ENCODE peak calls at places on chromosomes 16 and 17, in five cellular contexts. One of them, this sample, is unnamed. For H3K27me3, the result is how much of the 10 kb centered on the place peaks cover.

GRCh38 chr17:82098939-82099765 is 1.1 kb upstream of the FASN start:
- DNase-seq in tibial artery: no peak
- DNase-seq in GM23338: peak
- DNase-seq in psoas muscle: peak
- DNase-seq in endothelial cell of umbilical vein: no peak
- DNase-seq in this sample: no peak

GRCh38 chr16:54632322-54632721 is 298.3 kb upstream of the IRX5 start:
- DNase-seq in tibial artery: no peak
- DNase-seq in GM23338: no peak
- DNase-seq in psoas muscle: no peak
- DNase-seq in endothelial cell of umbilical vein: no peak
- DNase-seq in this sample: no peak

GRCh38 chr16:35516551-35516950 is 2057.1 kb downstream of the TP53TG3F start:
- DNase-seq in tibial artery: no peak
- DNase-seq in GM23338: no peak
- DNase-seq in psoas muscle: no peak
- DNase-seq in endothelial cell of umbilical vein: no peak
- DNase-seq in this sample: no peak

GRCh38 chr16:21684199-21684598 is 20.4 kb downstream of the OTOA start:
- DNase-seq in tibial artery: no peak
- DNase-seq in GM23338: peak
- DNase-seq in psoas muscle: no peak
- DNase-seq in endothelial cell of umbilical vein: no peak
- DNase-seq in this sample: no peak

GRCh38 chr16:55700961-55701360 is 45.2 kb downstream of the SLC6A2 start:
- DNase-seq in tibial artery: no peak
- DNase-seq in GM23338: no peak
- DNase-seq in psoas muscle: no peak
- DNase-seq in endothelial cell of umbilical vein: no peak
- DNase-seq in this sample: no peak

GRCh38 chr16:89117239-89117974 is 23.8 kb downstream of the ACSF3 start:
- DNase-seq in tibial artery: peak
- DNase-seq in GM23338: no peak
- DNase-seq in psoas muscle: no peak
- DNase-seq in endothelial cell of umbilical vein: no peak
- DNase-seq in this sample: no peak

GRCh38 chr17:75308732-75309629 is 19.7 kb upstream of the SLC25A19 start:
- DNase-seq in tibial artery: no peak
- DNase-seq in GM23338: no peak
- DNase-seq in psoas muscle: no peak
- DNase-seq in endothelial cell of umbilical vein: no peak
- DNase-seq in this sample: no peak

GRCh38 chr17:10316986-10317834 is 55.6 kb downstream of the MYH13 start:
- DNase-seq in tibial artery: no peak
- DNase-seq in GM23338: peak
- DNase-seq in psoas muscle: peak
- DNase-seq in endothelial cell of umbilical vein: no peak
- DNase-seq in this sample: peak

GRCh38 chr17:76918811-76919210 is 50.6 kb downstream of the MGAT5B start:
- DNase-seq in tibial artery: no peak
- DNase-seq in GM23338: no peak
- DNase-seq in psoas muscle: no peak
- DNase-seq in endothelial cell of umbilical vein: no peak
- DNase-seq in this sample: no peak

GRCh38 chr17:10879110-10879509 is 41.2 kb upstream of the PIRT start:
- DNase-seq in tibial artery: no peak
- DNase-seq in GM23338: peak
- DNase-seq in psoas muscle: peak
- DNase-seq in endothelial cell of umbilical vein: no peak
- DNase-seq in this sample: no peak

GRCh38 chr16:3814755-3815154 is 65.8 kb downstream of the CREBBP start:
- DNase-seq in tibial artery: no peak
- DNase-seq in GM23338: no peak
- DNase-seq in psoas muscle: no peak
- DNase-seq in endothelial cell of umbilical vein: no peak
- DNase-seq in this sample: no peak

GRCh38 chr16:81885976-81886586 is 107.0 kb downstream of the PLCG2 start:
- DNase-seq in tibial artery: no peak
- DNase-seq in GM23338: peak
- DNase-seq in psoas muscle: no peak
- DNase-seq in endothelial cell of umbilical vein: peak
- DNase-seq in this sample: peak

GRCh38 chr17:20122236-20122879 is 113.2 kb downstream of the SPECC1 start:
- DNase-seq in tibial artery: no peak
- DNase-seq in GM23338: no peak
- DNase-seq in psoas muscle: no peak
- DNase-seq in endothelial cell of umbilical vein: no peak
- DNase-seq in this sample: no peak

GRCh38 chr17:4187076-4187475 is 44.1 kb downstream of the CYB5D2 start:
- DNase-seq in tibial artery: no peak
- DNase-seq in GM23338: peak
- DNase-seq in psoas muscle: no peak
- DNase-seq in endothelial cell of umbilical vein: no peak
- DNase-seq in this sample: no peak

GRCh38 chr17:13581925-13582324 is 19.8 kb downstream of the HS3ST3A1 start:
- DNase-seq in tibial artery: no peak
- DNase-seq in GM23338: no peak
- DNase-seq in psoas muscle: no peak
- DNase-seq in endothelial cell of umbilical vein: no peak
- DNase-seq in this sample: no peak

GRCh38 chr16:58499615-58500328 is at the start of gene NDRG4:
- DNase-seq in tibial artery: peak
- DNase-seq in GM23338: peak
- DNase-seq in psoas muscle: no peak
- DNase-seq in endothelial cell of umbilical vein: peak
- DNase-seq in this sample: peak

GRCh38 chr17:36089888-36090836 is at the start of gene CCL3:
- DNase-seq in tibial artery: no peak
- DNase-seq in GM23338: no peak
- DNase-seq in psoas muscle: peak
- DNase-seq in endothelial cell of umbilical vein: no peak
- DNase-seq in this sample: no peak

GRCh38 chr17:16915752-16916556 is 56.0 kb downstream of the TNFRSF13B start:
- DNase-seq in tibial artery: peak
- DNase-seq in GM23338: peak
- DNase-seq in psoas muscle: no peak
- DNase-seq in endothelial cell of umbilical vein: peak
- DNase-seq in this sample: peak

GRCh38 chr17:12789075-12789975 is at the start of gene ARHGAP44:
- DNase-seq in tibial artery: peak
- DNase-seq in GM23338: peak
- DNase-seq in psoas muscle: peak
- DNase-seq in endothelial cell of umbilical vein: peak
- DNase-seq in this sample: peak

GRCh38 chr16:2152695-2153506 is 2.7 kb upstream of the TRAF7 start:
- DNase-seq in tibial artery: no peak
- DNase-seq in GM23338: peak
- DNase-seq in psoas muscle: no peak
- DNase-seq in endothelial cell of umbilical vein: no peak
- DNase-seq in this sample: no peak

GRCh38 chr17:32319548-32319905 is 22.4 kb downstream of the C17orf75 start:
- DNase-seq in tibial artery: peak
- DNase-seq in GM23338: peak
- DNase-seq in psoas muscle: peak
- DNase-seq in endothelial cell of umbilical vein: peak
- DNase-seq in this sample: peak

GRCh38 chr17:70609566-70609965 is 440.2 kb downstream of the KCNJ2 start:
- DNase-seq in tibial artery: no peak
- DNase-seq in GM23338: no peak
- DNase-seq in psoas muscle: no peak
- DNase-seq in endothelial cell of umbilical vein: no peak
- DNase-seq in this sample: no peak

GRCh38 chr16:74740795-74741304 is 33.8 kb downstream of the FA2H start:
- DNase-seq in tibial artery: no peak
- DNase-seq in GM23338: no peak
- DNase-seq in psoas muscle: peak
- DNase-seq in endothelial cell of umbilical vein: no peak
- DNase-seq in this sample: no peak

GRCh38 chr16:5541356-5541755 is 443.8 kb upstream of the EEF2KMT start:
- DNase-seq in tibial artery: no peak
- DNase-seq in GM23338: peak
- DNase-seq in psoas muscle: no peak
- DNase-seq in endothelial cell of umbilical vein: no peak
- DNase-seq in this sample: no peak

GRCh38 chr17:30211371-30211770 is 24.1 kb downstream of the SLC6A4 start:
- DNase-seq in tibial artery: no peak
- DNase-seq in GM23338: no peak
- DNase-seq in psoas muscle: no peak
- DNase-seq in endothelial cell of umbilical vein: no peak
- DNase-seq in this sample: no peak

GRCh38 chr16:87958632-87959031 is 7.4 kb downstream of the BANP start:
- DNase-seq in tibial artery: no peak
- DNase-seq in GM23338: no peak
- DNase-seq in psoas muscle: no peak
- DNase-seq in endothelial cell of umbilical vein: no peak
- DNase-seq in this sample: no peak

GRCh38 chr16:87957296-87958069 is 6.2 kb downstream of the BANP start:
- DNase-seq in tibial artery: no peak
- DNase-seq in GM23338: no peak
- DNase-seq in psoas muscle: no peak
- DNase-seq in endothelial cell of umbilical vein: no peak
- DNase-seq in this sample: no peak

GRCh38 chr16:87955302-87956168 is 4.3 kb downstream of the BANP start:
- DNase-seq in tibial artery: no peak
- DNase-seq in GM23338: no peak
- DNase-seq in psoas muscle: no peak
- DNase-seq in endothelial cell of umbilical vein: no peak
- DNase-seq in this sample: peak

GRCh38 chr16:87956169-87956770 is 5.0 kb downstream of the BANP start:
- DNase-seq in tibial artery: peak
- DNase-seq in GM23338: peak
- DNase-seq in psoas muscle: no peak
- DNase-seq in endothelial cell of umbilical vein: peak
- DNase-seq in this sample: peak

DNA sequence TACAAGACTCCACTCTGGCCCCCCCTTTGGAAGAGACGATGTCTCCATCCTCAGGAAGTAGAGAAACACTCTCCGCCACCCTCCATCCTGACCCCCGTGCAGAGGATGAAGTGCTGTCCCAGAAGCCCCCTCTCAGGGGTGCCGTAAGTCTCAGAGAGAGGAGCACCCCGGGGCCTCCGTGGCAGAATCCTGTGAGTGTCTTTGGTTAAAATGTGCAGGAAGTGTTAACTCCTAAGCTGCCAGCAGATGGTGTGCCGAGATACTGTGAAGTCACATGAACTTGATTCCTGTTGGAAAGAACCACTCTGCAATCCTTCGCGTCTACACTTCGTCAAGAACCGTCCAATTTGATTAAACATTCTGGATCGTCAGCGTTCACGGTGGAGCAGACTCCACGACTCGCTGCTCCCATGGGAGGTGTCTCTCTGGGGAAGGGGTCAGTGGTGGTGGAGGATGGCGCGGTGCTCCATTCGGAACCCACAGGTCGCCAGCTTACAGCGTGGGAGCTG is 5.6 kb downstream of the BANP start:
- DNase-seq in tibial artery: no peak
- DNase-seq in GM23338: peak
- DNase-seq in psoas muscle: no peak
- DNase-seq in endothelial cell of umbilical vein: peak
- DNase-seq in this sample: peak
- TF ChIP-seq CTCF in tibial artery: no peak
- TF ChIP-seq CTCF in GM23338: peak
- TF ChIP-seq CTCF in psoas muscle: no peak
- TF ChIP-seq CTCF in endothelial cell of umbilical vein: peak
- TF ChIP-seq CTCF in this sample: peak

DNA sequence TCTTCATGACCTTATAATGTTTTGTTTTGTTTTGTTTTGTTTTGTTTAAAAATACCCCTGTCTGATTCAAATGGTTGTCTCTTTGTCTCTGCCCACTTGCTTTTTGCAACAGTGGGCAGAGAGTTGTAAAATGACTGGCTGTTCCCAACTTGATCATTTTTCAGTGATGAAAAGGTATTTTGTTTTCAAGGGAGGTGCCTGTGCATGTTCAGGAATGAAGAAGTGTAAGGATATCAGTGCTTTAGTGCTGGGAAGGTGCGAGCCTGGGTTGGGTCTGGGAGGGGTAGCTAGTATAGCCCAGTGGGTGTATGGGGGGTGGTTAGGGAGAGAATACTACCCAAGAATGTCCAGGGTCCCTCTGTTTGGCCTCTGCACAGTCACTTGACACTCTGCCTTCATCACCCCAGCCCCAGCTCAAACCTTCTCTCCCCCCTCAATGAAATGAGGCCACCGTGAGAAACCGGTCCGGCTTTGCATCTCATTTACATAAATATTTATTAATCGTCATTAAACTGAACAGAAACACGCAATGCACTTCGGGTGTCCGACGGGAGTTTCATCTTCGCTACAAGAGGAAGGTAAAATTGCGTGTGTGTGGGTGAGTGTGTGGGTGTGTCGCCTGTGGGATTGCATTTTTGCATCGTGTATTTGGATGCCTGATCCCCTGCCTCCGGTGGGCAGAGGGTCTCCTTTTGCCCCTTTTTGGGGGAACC is 4.3 kb downstream of the NEUROD2 start:
- DNase-seq in tibial artery: no peak
- DNase-seq in GM23338: no peak
- DNase-seq in psoas muscle: no peak
- DNase-seq in endothelial cell of umbilical vein: no peak
- DNase-seq in this sample: no peak
- H3K27me3 ChIP-seq in tibial artery: half or more
- H3K27me3 ChIP-seq in GM23338: half or more
- H3K27me3 ChIP-seq in psoas muscle: half or more
- H3K27me3 ChIP-seq in endothelial cell of umbilical vein: half or more
- H3K27me3 ChIP-seq in this sample: half or more

DNA sequence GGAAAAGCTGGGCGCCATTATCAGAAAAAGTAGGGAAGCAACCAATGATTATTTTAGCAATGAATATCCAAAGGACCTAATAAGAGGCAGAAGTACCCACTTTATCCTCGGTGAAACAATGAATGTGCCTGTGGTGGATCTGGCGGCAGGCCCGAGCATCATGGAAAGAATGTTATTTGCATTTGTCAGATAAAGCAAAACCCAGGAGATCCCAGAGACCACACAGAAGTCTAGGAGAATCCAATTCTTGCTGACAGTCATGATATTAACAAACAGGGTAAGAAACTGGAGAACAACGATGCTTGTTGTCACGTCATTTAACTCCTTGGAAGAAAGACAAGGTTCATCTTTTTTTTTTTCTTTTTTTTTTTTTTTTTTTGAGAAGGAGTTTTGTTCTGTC is 12.0 kb upstream of the TNRC6A start:
- DNase-seq in tibial artery: no peak
- DNase-seq in GM23338: no peak
- DNase-seq in psoas muscle: no peak
- DNase-seq in endothelial cell of umbilical vein: no peak
- DNase-seq in this sample: peak
- TF ChIP-seq CTCF in tibial artery: no peak
- TF ChIP-seq CTCF in GM23338: no peak
- TF ChIP-seq CTCF in psoas muscle: no peak
- TF ChIP-seq CTCF in endothelial cell of umbilical vein: no peak
- TF ChIP-seq CTCF in this sample: no peak

DNA sequence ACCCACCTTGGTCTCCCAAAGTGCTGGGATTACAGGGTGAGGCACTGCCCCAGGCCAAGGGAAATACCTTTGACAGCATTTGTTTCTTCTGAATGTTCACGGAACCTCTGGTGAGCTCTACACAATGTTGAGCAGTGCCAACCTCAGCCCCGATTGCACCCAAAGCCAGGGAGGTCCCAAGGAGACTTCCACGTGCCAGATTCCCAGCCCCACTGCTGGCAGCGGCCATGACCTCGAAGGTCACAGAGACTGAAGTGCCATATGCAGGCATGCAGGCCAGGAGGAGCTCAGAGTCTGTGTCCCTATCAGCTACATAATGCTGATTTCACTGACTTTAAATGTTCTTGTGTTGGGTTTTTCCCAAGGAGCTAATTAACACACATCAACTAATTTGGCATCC is 226.4 kb upstream of the FOXF1 start:
- DNase-seq in tibial artery: no peak
- DNase-seq in GM23338: no peak
- DNase-seq in psoas muscle: no peak
- DNase-seq in endothelial cell of umbilical vein: no peak
- DNase-seq in this sample: no peak
- H3K27me3 ChIP-seq in tibial artery: half or more
- H3K27me3 ChIP-seq in GM23338: half or more
- H3K27me3 ChIP-seq in psoas muscle: half or more
- H3K27me3 ChIP-seq in endothelial cell of umbilical vein: under half
- H3K27me3 ChIP-seq in this sample: under half

This sample was measured in brain microvascular endothelial cell.